ENCODE peak calls at places on chromosomes 11 and 22, in six cellular contexts. F, U, D, I, M and B are unnamed samples.

GRCh38 chr11:77353131-77353530 is 51.6 kb upstream of the GDPD4 start:
- DNase-seq in I (no peak), M (no peak), F (no peak), U (no peak), D (no peak), B (no peak)

GRCh38 chr11:76443254-76443935 is 1.4 kb upstream of the EMSY start:
- DNase-seq in M (no peak), F (peak), D (no peak), U (no peak), I (no peak), B (no peak)

GRCh38 chr11:9719949-9720646 is 56.2 kb downstream of the SWAP70 start:
- DNase-seq in U (no peak), M (no peak), F (no peak), D (no peak), I (no peak), B (no peak)

GRCh38 chr11:70099578-70100282 is 21.6 kb downstream of the ANO1 start:
- DNase-seq in M (no peak), U (no peak), F (no peak), D (no peak), I (no peak), B (no peak)

GRCh38 chr11:109619498-109619897 is 197.5 kb downstream of the C11orf87 start:
- DNase-seq in D (no peak), F (no peak), M (no peak), U (no peak), I (no peak), B (no peak)

GRCh38 chr11:57213282-57214086 is 23.6 kb downstream of the APLNR start:
- DNase-seq in D (no peak), I (no peak), U (no peak), M (no peak), F (no peak), B (no peak)

GRCh38 chr11:57479925-57480324 is 19.6 kb downstream of the RTN4RL2 start:
- DNase-seq in F (peak), I (no peak), D (no peak), M (no peak), U (no peak), B (no peak)

GRCh38 chr22:47786650-47787290 is 1024.3 kb downstream of the TBC1D22A start:
- DNase-seq in M (no peak), F (no peak), I (no peak), D (no peak), U (no peak), B (no peak)

GRCh38 chr11:120280566-120281160 is 40.7 kb downstream of the POU2F3 start:
- DNase-seq in M (no peak), I (no peak), F (peak), D (peak), U (no peak), B (no peak)

GRCh38 chr22:49303781-49304461 is 523.8 kb downstream of the BRD1 start:
- DNase-seq in I (no peak), F (no peak), U (no peak), D (no peak), M (no peak), B (no peak)

GRCh38 chr11:15801126-15801525 is 555.2 kb downstream of the SOX6 start:
- DNase-seq in F (no peak), M (no peak), U (no peak), D (no peak), I (no peak), B (no peak)

GRCh38 chr11:86341382-86341781 is 33.3 kb upstream of the CCDC81 start:
- DNase-seq in U (no peak), M (no peak), I (no peak), F (no peak), D (no peak), B (no peak)

GRCh38 chr11:12392672-12393071 is 15.3 kb downstream of the PARVA start:
- DNase-seq in F (no peak), M (no peak), D (no peak), U (no peak), I (no peak), B (no peak)

GRCh38 chr22:19884954-19885751 is 30.5 kb upstream of the GNB1L start:
- DNase-seq in D (no peak), M (no peak), I (no peak), F (no peak), U (no peak), B (no peak)

GRCh38 chr22:20062766-20063083 is 17.3 kb upstream of the DGCR8 start:
- DNase-seq in I (no peak), M (no peak), D (no peak), U (no peak), F (no peak), B (no peak)

GRCh38 chr11:2724653-2725366 is 25.0 kb upstream of the KCNQ1OT1 start:
- DNase-seq in D (no peak), U (no peak), M (no peak), I (no peak), F (no peak), B (no peak)

GRCh38 chr11:35077709-35078695 is 61.0 kb upstream of the CD44 start:
- DNase-seq in F (no peak), U (no peak), M (no peak), I (peak), D (no peak), B (no peak)
- TF ChIP-seq TAF1 in F (no peak), U (no peak), M (no peak), I (no peak), D (no peak), B (no peak)

GRCh38 chr11:133064152-133064877 is 468.0 kb downstream of the OPCML start:
- DNase-seq in F (no peak), M (peak), U (peak), I (no peak), D (peak), B (no peak)
- TF ChIP-seq POLR2AphosphoS5 in F (no peak), M (no peak), U (no peak), I (no peak), D (no peak), B (no peak)

DNA sequence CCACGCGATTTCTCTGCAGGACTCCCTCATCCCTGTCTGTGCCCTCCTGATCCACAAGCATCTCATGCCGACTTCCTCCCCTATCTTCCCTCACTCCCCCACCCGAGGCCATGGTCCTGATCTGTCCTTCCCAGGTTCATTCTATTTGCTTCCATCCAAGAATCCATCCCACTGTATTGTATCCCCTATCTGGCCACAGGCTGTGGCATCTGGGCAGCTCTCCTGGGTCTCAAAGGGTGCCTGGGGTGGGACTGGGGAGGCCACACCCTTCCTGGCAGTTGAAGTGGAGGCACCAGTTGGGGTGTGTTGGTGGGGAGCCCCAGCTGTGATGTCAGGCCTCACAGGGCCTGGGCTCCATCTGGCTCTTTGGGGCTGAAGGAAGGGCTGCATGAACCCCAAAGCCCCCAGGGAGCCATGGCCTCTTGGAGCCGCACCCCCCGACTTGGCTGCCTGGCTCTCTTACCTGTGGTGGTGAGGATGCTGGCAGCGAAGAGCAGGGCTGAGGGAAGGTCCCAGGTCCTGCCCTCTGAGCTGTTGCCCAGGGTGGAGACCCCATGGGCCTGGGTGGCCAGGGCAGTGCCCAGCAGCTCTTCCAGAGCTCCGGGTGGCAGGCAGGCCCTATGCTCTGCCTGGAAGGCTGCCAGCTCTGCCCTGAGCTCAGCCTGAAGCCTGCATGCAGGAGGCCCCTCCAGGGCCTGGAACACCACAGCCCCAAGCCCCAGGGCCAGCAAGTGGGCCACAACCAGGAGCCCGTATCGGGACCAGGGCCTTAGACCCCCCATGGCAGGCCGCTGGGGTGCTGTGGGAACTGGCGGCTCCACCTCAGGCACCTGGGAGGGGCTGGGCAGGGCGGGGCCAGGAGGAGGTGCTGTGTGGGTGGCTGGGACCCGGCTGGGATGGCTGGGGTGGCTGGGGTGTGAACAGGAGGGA is at the start of gene KCNK7:
- DNase-seq in U (no peak), F (peak), D (no peak), M (no peak), I (no peak), B (no peak)
- TF ChIP-seq POLR2A in U (no peak), F (no peak), D (no peak), M (no peak), I (no peak), B (no peak)

DNA sequence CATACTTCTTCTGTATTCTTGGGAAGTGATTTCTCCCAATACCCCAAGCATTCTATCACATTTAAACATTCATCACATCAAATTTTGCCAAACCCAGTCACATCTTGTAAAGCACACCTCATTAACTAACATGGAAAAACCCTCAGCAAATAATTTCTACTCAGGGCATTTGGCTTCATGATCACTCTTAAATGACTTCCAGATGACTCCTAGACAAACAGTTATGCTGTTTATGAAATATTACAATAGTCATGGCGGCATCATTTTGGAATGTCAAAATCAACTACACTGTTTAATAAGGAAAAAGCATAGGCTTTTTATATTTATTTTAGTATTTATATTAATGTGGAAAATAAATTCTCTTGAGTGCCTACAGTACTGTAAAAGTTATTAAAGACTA is 47.3 kb upstream of the CCDC34 start:
- DNase-seq in D (no peak), I (no peak), F (no peak), M (no peak), U (no peak), B (no peak)
- TF ChIP-seq TAF1 in D (no peak), I (no peak), F (no peak), M (no peak), U (no peak), B (no peak)

DNA sequence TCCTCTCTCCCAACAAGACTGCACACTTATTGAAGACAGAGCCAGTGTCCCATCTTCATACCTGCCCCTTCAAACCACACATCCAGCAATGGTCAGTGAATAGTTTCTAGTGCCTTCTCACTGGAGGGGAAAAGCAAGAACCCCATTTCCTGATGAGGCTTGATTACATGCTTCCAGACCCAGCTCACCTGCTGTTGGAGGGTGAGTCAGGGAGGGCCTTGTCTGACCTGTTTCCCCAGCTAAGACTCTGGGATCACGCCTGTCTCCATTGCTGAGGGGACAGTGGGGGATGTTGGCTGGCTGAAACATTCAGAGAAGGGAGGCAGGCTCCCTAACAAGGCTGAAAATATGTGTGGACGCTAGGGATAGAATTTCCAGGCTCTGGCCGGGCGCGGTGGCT is 27.5 kb upstream of the ZDHHC13 start:
- DNase-seq in I (no peak), U (no peak), M (no peak), D (no peak), F (no peak), B (no peak)
- TF ChIP-seq POLR2AphosphoS5 in I (no peak), U (no peak), M (no peak), D (no peak), F (no peak), B (no peak)

DNA sequence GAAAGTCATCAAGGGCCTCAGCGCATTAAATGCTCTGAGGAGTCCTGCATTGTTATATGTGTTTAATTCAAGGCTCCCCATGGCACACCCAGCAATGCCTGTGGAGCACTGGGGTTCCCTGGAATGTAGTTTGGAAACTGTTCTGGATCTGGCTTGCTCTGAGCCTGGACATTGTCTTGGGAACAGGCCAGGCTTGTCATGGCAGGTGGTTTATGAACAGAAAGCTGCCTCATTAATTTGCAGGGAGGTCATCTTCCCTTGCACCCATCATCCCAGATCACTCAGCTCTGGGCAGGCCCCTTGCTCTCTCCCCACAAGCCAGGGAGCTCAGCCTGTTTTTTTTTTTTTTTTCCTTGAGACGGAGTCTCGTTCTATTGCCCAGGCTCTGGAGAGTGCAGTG is 32.9 kb downstream of the RPS6KA4 start:
- DNase-seq in I (no peak), U (no peak), D (no peak), F (no peak), M (no peak), B (no peak)
- TF ChIP-seq POLR2A in I (no peak), U (no peak), D (no peak), F (no peak), M (no peak), B (no peak)